ENCODE peak calls at places on chromosomes 1 and 21, in seven cellular contexts. S, O, K, L, N, E and W are unnamed samples.

GRCh38 chr1:47534417-47534816 is 96.6 kb downstream of the FOXD2 start:
- DNase-seq in O (no peak), S (peak; percentile 21), K (no peak), N (no peak), E (no peak), L (no peak), W (no peak)

GRCh38 chr1:35049116-35049515 is 17.4 kb upstream of the ZMYM6 start:
- DNase-seq in O (no peak), L (no peak), S (peak; percentile 60), K (no peak), N (no peak), E (no peak), W (no peak)

GRCh38 chr21:29102791-29103257 is 27.6 kb upstream of the MAP3K7CL start:
- DNase-seq in N (no peak), E (peak; percentile 61), L (no peak), K (no peak), O (no peak), S (no peak), W (peak; percentile 55)

GRCh38 chr1:178119623-178120022 is 25.7 kb downstream of the RASAL2 start:
- DNase-seq in O (no peak), N (no peak), S (no peak), E (no peak), L (no peak), K (no peak), W (no peak)

GRCh38 chr1:54497338-54497737 is 50.7 kb upstream of the ACOT11 start:
- DNase-seq in K (no peak), S (no peak), L (no peak), N (no peak), E (no peak), O (no peak), W (no peak)

GRCh38 chr21:35171385-35171784 is 122.3 kb upstream of the RUNX1 start:
- DNase-seq in K (no peak), N (no peak), L (no peak), O (no peak), S (no peak), E (no peak), W (no peak)

GRCh38 chr1:211908453-211908852 is 77.9 kb upstream of the LPGAT1 start:
- DNase-seq in S (no peak), O (no peak), N (no peak), E (no peak), K (peak; percentile 38), L (no peak), W (no peak)

GRCh38 chr1:101101362-101101761 is 75.8 kb upstream of the DPH5 start:
- DNase-seq in L (no peak), N (no peak), K (no peak), E (peak; percentile 56), O (no peak), S (peak; percentile 48), W (peak; percentile 42)

GRCh38 chr1:80318108-80318507 is 1311.6 kb upstream of the ADGRL4 start:
- DNase-seq in N (no peak), K (no peak), S (no peak), O (no peak), E (no peak), L (no peak), W (no peak)

GRCh38 chr1:223748405-223748772 is 36.0 kb downstream of the CAPN2 start:
- DNase-seq in O (no peak), N (no peak), K (no peak), L (no peak), S (peak; percentile 79), E (peak; percentile 86), W (peak; percentile 74)

GRCh38 chr1:63012339-63012738 is 228.4 kb downstream of the ATG4C start:
- DNase-seq in N (no peak), L (no peak), K (no peak), S (no peak), O (no peak), E (no peak), W (no peak)

GRCh38 chr1:210299501-210299900 is 29.2 kb upstream of the HHAT start:
- DNase-seq in E (no peak), S (no peak), N (no peak), K (no peak), L (no peak), O (no peak), W (no peak)

GRCh38 chr1:44084998-44085675 is 33.5 kb upstream of the KLF17 start:
- DNase-seq in O (no peak), S (peak; percentile 93), K (no peak), L (peak; percentile 67), N (no peak), E (peak; percentile 83), W (peak; percentile 82)

GRCh38 chr21:21373969-21374368 is 375.8 kb downstream of the NCAM2 start:
- DNase-seq in N (no peak), L (no peak), E (no peak), S (peak; percentile 21), O (no peak), K (no peak), W (peak; percentile 33)

GRCh38 chr1:202235003-202235660 is 41.5 kb downstream of the LGR6 start:
- DNase-seq in O (no peak), S (no peak), N (peak; percentile 30), E (no peak), K (no peak), L (no peak), W (no peak)

DNA sequence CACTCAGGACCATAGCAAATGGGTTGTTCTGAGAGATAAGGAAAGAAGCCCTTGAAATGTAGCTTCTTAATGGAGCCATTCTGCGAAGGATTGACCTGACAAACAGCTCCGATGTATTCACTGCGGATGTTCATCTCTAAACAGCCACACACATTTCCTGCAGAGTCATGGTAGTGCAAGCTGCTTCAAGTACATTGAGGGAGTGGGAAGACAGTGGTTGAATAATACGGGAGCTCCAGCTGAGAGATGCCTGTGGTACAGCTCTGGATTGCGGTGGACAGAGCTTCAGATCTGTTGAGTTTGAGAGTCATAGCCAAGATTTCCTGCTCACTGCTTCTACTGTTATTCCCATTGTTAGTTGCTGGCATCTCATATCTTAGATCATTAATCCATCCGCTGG is 86.6 kb downstream of the ZBTB18 start:
- DNase-seq in S (no peak), K (no peak), L (peak; percentile 67), N (no peak), E (peak; percentile 37), O (no peak), W (peak; percentile 77)
- H3K4me3 ChIP-seq in S (no peak overlapping the region), K (no peak overlapping the region), L (no peak overlapping the region), N (no peak overlapping the region), E (no peak overlapping the region), O (no peak overlapping the region), W (no peak overlapping the region)

DNA sequence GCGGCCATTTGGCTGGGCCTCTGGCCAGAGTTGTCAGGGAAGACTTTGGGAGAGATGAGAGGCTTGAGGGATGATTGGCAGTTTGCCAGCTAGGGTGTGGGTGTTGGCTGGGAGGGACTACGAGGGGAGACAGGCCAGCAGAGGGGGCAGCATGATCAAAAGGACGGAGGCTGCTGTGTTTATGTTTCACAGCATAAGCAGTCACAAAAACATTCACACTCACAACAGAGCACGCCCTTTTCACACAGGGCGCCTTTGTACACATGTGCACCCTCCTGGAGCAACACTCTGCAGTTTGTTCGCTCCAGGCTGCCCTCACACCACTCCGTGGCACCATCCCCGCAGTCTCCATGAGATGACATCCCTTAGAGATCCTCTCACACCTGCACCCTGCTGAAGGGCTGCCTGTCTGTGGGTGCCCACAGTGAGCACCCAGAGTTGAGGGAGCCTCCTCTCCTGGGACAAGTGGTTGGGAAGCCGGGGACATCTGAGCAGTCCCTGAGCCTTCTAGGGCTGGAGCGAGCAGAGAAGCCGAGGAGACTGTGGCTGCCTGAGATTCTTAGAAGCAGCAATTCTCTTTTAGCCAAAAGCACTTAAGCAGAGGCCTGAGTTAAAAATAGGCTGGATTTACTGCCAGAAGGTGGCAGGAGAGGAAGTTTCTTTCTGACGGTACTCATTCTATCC is 15.4 kb downstream of the EFNA3 start:
- DNase-seq in S (peak; percentile 63), E (peak; percentile 45), K (no peak), L (no peak), O (no peak), N (peak; percentile 59), W (peak; percentile 76)
- TF ChIP-seq CTCF in S (peak; percentile 45), E (peak; percentile 54), K (peak; percentile 24), L (peak; percentile 58), O (peak; percentile 56), N (peak; percentile 65), W (peak; percentile 69)

GRCh38 chr1:153845158-153845557 is 70.0 kb downstream of the SLC27A3 start:
- DNase-seq in S (no peak), O (no peak), N (no peak), K (no peak), E (no peak), L (no peak), W (no peak)

GRCh38 chr1:153848805-153849204 is 73.6 kb downstream of the SLC27A3 start:
- DNase-seq in L (no peak), N (no peak), S (no peak), K (no peak), E (no peak), O (no peak), W (no peak)

GRCh38 chr1:153852170-153852569 is 70.6 kb downstream of the GATAD2B start:
- DNase-seq in K (no peak), E (no peak), L (no peak), S (no peak), O (no peak), N (no peak), W (no peak)

DNA sequence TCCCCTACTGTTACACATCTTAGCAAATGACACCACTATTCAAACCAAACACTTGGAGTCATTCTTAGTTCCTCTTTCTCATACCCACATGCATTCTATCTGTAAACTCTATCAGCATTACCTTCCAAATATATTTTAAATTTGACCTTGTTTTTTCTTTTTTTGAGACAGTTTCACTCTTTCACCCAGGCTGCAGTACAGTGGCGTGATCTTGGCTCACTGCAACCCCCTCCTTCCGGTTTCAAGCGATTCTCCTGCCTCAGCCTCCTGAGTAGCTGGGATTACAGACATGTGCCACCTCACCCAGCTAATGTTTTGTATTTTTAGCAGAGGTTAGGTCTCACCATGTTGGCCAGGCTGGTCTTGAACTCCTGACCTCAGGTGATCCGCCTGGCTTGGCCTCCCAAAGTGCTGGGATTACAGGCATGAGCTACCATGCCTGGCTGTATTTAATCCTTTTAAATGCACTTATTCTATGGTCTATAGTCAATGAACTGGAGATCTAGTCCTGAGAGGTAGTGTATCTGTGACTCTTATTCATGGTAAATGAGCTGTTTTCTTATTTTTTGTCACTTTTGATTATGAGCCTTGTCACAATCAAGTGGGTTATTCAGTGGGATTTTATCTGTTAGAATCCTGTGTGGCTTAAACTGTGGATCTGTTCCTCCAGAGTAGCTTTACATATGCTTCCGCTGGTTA is 73.1 kb downstream of the GATAD2B start:
- DNase-seq in O (no peak), L (no peak), K (peak; percentile 76), S (no peak), N (no peak), E (no peak), W (no peak)
- H3K4me3 ChIP-seq in O (no peak overlapping the region), L (no peak overlapping the region), K (no peak overlapping the region), S (no peak overlapping the region), N (no peak overlapping the region), E (no peak overlapping the region), W (no peak overlapping the region)

GRCh38 chr1:229156819-229157218 is 114.1 kb upstream of the RAB4A start:
- DNase-seq in O (no peak), L (no peak), K (no peak), N (no peak), E (no peak), S (peak; percentile 2), W (peak; percentile 25)
- TF ChIP-seq CTCF in O (peak; percentile 68), L (no peak), K (peak; percentile 12), N (peak; percentile 41), E (peak; percentile 31), S (no peak), W (peak; percentile 48)

DNA sequence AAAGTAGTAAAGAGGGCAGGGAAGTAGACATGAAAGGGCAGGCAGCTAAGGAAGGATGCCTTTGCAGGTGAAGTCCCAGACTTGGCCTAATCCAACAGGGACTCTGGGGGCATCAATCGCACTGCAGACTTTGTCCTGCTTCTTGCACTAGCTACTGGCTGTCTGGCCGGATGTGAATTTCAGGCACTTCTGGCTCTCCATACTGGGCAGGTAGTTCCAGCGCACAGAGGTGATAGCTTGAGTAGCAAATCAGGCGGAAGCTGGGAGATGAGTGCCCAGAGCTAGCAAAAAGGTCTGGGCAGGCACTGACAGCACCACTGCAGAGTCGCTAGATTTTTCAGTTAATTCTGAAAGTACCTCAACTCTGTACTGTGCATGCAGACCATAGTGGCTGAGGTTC is 997 bp downstream of the RSPH1 start:
- DNase-seq in L (no peak), N (peak; percentile 33), E (no peak), K (no peak), S (no peak), O (no peak), W (no peak)
- H3K4me3 ChIP-seq in L (no peak overlapping the region), N (no peak overlapping the region), E (no peak overlapping the region), K (no peak overlapping the region), S (no peak overlapping the region), O (no peak overlapping the region), W (no peak overlapping the region)